ENCODE peak calls at places on chromosomes 2 and 18, in eight cellular contexts. One of them, this sample, is unnamed.

GRCh38 chr2:168192839-168193616 is 54.4 kb downstream of the STK39 start:
- DNase-seq in caudate nucleus: no peak
- DNase-seq in amygdala: no peak
- DNase-seq in RCC 7860: peak
- DNase-seq in SHP77: no peak
- DNase-seq in CD8-positive, alpha-beta memory T cell: peak
- DNase-seq in activated effector memory CD4-positive, alpha-beta T cell treated with anti-CD3 and anti-CD28 coated beads, Interleukin-2, amount 50 U/mL, for 16 hours: peak
- DNase-seq in GM19239: no peak
- DNase-seq in this sample: no peak

GRCh38 chr2:176553685-176554106 is 284.5 kb downstream of the MTX2 start:
- DNase-seq in caudate nucleus: peak
- DNase-seq in amygdala: peak
- DNase-seq in RCC 7860: peak
- DNase-seq in SHP77: peak
- DNase-seq in CD8-positive, alpha-beta memory T cell: peak
- DNase-seq in activated effector memory CD4-positive, alpha-beta T cell treated with anti-CD3 and anti-CD28 coated beads, Interleukin-2, amount 50 U/mL, for 16 hours: peak
- DNase-seq in GM19239: no peak
- DNase-seq in this sample: peak

GRCh38 chr2:126856403-126856802 is 42.3 kb upstream of the TEX51 start:
- DNase-seq in caudate nucleus: no peak
- DNase-seq in amygdala: no peak
- DNase-seq in RCC 7860: no peak
- DNase-seq in SHP77: no peak
- DNase-seq in CD8-positive, alpha-beta memory T cell: no peak
- DNase-seq in activated effector memory CD4-positive, alpha-beta T cell treated with anti-CD3 and anti-CD28 coated beads, Interleukin-2, amount 50 U/mL, for 16 hours: no peak
- DNase-seq in GM19239: no peak
- DNase-seq in this sample: no peak

GRCh38 chr2:128714285-128714684 is 395.6 kb upstream of the HS6ST1 start:
- DNase-seq in caudate nucleus: no peak
- DNase-seq in amygdala: no peak
- DNase-seq in RCC 7860: no peak
- DNase-seq in SHP77: no peak
- DNase-seq in CD8-positive, alpha-beta memory T cell: no peak
- DNase-seq in activated effector memory CD4-positive, alpha-beta T cell treated with anti-CD3 and anti-CD28 coated beads, Interleukin-2, amount 50 U/mL, for 16 hours: no peak
- DNase-seq in GM19239: no peak
- DNase-seq in this sample: no peak

GRCh38 chr2:217305882-217306281 is 446.0 kb upstream of the TNP1 start:
- DNase-seq in caudate nucleus: no peak
- DNase-seq in amygdala: no peak
- DNase-seq in RCC 7860: no peak
- DNase-seq in SHP77: no peak
- DNase-seq in CD8-positive, alpha-beta memory T cell: no peak
- DNase-seq in activated effector memory CD4-positive, alpha-beta T cell treated with anti-CD3 and anti-CD28 coated beads, Interleukin-2, amount 50 U/mL, for 16 hours: no peak
- DNase-seq in GM19239: no peak
- DNase-seq in this sample: no peak

GRCh38 chr2:190794466-190795184 is 86.0 kb upstream of the GLS start:
- DNase-seq in caudate nucleus: no peak
- DNase-seq in amygdala: no peak
- DNase-seq in RCC 7860: peak
- DNase-seq in SHP77: no peak
- DNase-seq in CD8-positive, alpha-beta memory T cell: no peak
- DNase-seq in activated effector memory CD4-positive, alpha-beta T cell treated with anti-CD3 and anti-CD28 coated beads, Interleukin-2, amount 50 U/mL, for 16 hours: no peak
- DNase-seq in GM19239: no peak
- DNase-seq in this sample: no peak

GRCh38 chr2:179020156-179020750 is 29.7 kb downstream of the CCDC141 start:
- DNase-seq in caudate nucleus: no peak
- DNase-seq in amygdala: no peak
- DNase-seq in RCC 7860: no peak
- DNase-seq in SHP77: no peak
- DNase-seq in CD8-positive, alpha-beta memory T cell: no peak
- DNase-seq in activated effector memory CD4-positive, alpha-beta T cell treated with anti-CD3 and anti-CD28 coated beads, Interleukin-2, amount 50 U/mL, for 16 hours: peak
- DNase-seq in GM19239: peak
- DNase-seq in this sample: no peak

GRCh38 chr18:41870817-41871216 is 84.2 kb upstream of the PIK3C3 start:
- DNase-seq in caudate nucleus: no peak
- DNase-seq in amygdala: no peak
- DNase-seq in RCC 7860: no peak
- DNase-seq in SHP77: no peak
- DNase-seq in CD8-positive, alpha-beta memory T cell: no peak
- DNase-seq in activated effector memory CD4-positive, alpha-beta T cell treated with anti-CD3 and anti-CD28 coated beads, Interleukin-2, amount 50 U/mL, for 16 hours: no peak
- DNase-seq in GM19239: no peak
- DNase-seq in this sample: no peak

GRCh38 chr2:43349944-43350343 is 123.5 kb upstream of the ZFP36L2 start:
- DNase-seq in caudate nucleus: no peak
- DNase-seq in amygdala: no peak
- DNase-seq in RCC 7860: no peak
- DNase-seq in SHP77: peak
- DNase-seq in CD8-positive, alpha-beta memory T cell: no peak
- DNase-seq in activated effector memory CD4-positive, alpha-beta T cell treated with anti-CD3 and anti-CD28 coated beads, Interleukin-2, amount 50 U/mL, for 16 hours: no peak
- DNase-seq in GM19239: no peak
- DNase-seq in this sample: no peak

GRCh38 chr2:105875241-105875640 is 130.5 kb downstream of the NCK2 start:
- DNase-seq in caudate nucleus: no peak
- DNase-seq in amygdala: no peak
- DNase-seq in RCC 7860: no peak
- DNase-seq in SHP77: peak
- DNase-seq in CD8-positive, alpha-beta memory T cell: no peak
- DNase-seq in activated effector memory CD4-positive, alpha-beta T cell treated with anti-CD3 and anti-CD28 coated beads, Interleukin-2, amount 50 U/mL, for 16 hours: no peak
- DNase-seq in GM19239: no peak
- DNase-seq in this sample: no peak

GRCh38 chr2:153870308-153870707 is 1.4 kb upstream of the GALNT13 start:
- DNase-seq in caudate nucleus: no peak
- DNase-seq in amygdala: no peak
- DNase-seq in RCC 7860: no peak
- DNase-seq in SHP77: peak
- DNase-seq in CD8-positive, alpha-beta memory T cell: no peak
- DNase-seq in activated effector memory CD4-positive, alpha-beta T cell treated with anti-CD3 and anti-CD28 coated beads, Interleukin-2, amount 50 U/mL, for 16 hours: no peak
- DNase-seq in GM19239: no peak
- DNase-seq in this sample: no peak

GRCh38 chr2:148922776-148923175 is 47.7 kb downstream of the KIF5C start:
- DNase-seq in caudate nucleus: no peak
- DNase-seq in amygdala: no peak
- DNase-seq in RCC 7860: no peak
- DNase-seq in SHP77: no peak
- DNase-seq in CD8-positive, alpha-beta memory T cell: no peak
- DNase-seq in activated effector memory CD4-positive, alpha-beta T cell treated with anti-CD3 and anti-CD28 coated beads, Interleukin-2, amount 50 U/mL, for 16 hours: no peak
- DNase-seq in GM19239: no peak
- DNase-seq in this sample: no peak

GRCh38 chr2:127208313-127208712 is 11.8 kb downstream of the CYP27C1 start:
- DNase-seq in caudate nucleus: no peak
- DNase-seq in amygdala: no peak
- DNase-seq in RCC 7860: no peak
- DNase-seq in SHP77: peak
- DNase-seq in CD8-positive, alpha-beta memory T cell: no peak
- DNase-seq in activated effector memory CD4-positive, alpha-beta T cell treated with anti-CD3 and anti-CD28 coated beads, Interleukin-2, amount 50 U/mL, for 16 hours: no peak
- DNase-seq in GM19239: no peak
- DNase-seq in this sample: no peak

GRCh38 chr2:198376677-198377076 is 572.3 kb downstream of the PLCL1 start:
- DNase-seq in caudate nucleus: no peak
- DNase-seq in amygdala: no peak
- DNase-seq in RCC 7860: peak
- DNase-seq in SHP77: no peak
- DNase-seq in CD8-positive, alpha-beta memory T cell: no peak
- DNase-seq in activated effector memory CD4-positive, alpha-beta T cell treated with anti-CD3 and anti-CD28 coated beads, Interleukin-2, amount 50 U/mL, for 16 hours: no peak
- DNase-seq in GM19239: no peak
- DNase-seq in this sample: no peak

GRCh38 chr2:122358729-122359128 is 603.3 kb downstream of the TSN start:
- DNase-seq in caudate nucleus: no peak
- DNase-seq in amygdala: no peak
- DNase-seq in RCC 7860: no peak
- DNase-seq in SHP77: no peak
- DNase-seq in CD8-positive, alpha-beta memory T cell: no peak
- DNase-seq in activated effector memory CD4-positive, alpha-beta T cell treated with anti-CD3 and anti-CD28 coated beads, Interleukin-2, amount 50 U/mL, for 16 hours: no peak
- DNase-seq in GM19239: no peak
- DNase-seq in this sample: no peak

GRCh38 chr2:234478121-234478858 is 18.6 kb downstream of the ARL4C start:
- DNase-seq in caudate nucleus: no peak
- DNase-seq in amygdala: no peak
- DNase-seq in RCC 7860: no peak
- DNase-seq in SHP77: no peak
- DNase-seq in CD8-positive, alpha-beta memory T cell: no peak
- DNase-seq in activated effector memory CD4-positive, alpha-beta T cell treated with anti-CD3 and anti-CD28 coated beads, Interleukin-2, amount 50 U/mL, for 16 hours: peak
- DNase-seq in GM19239: no peak
- DNase-seq in this sample: no peak

GRCh38 chr2:196464311-196464710 is 175.2 kb upstream of the CCDC150 start:
- DNase-seq in caudate nucleus: no peak
- DNase-seq in amygdala: no peak
- DNase-seq in RCC 7860: no peak
- DNase-seq in SHP77: no peak
- DNase-seq in CD8-positive, alpha-beta memory T cell: no peak
- DNase-seq in activated effector memory CD4-positive, alpha-beta T cell treated with anti-CD3 and anti-CD28 coated beads, Interleukin-2, amount 50 U/mL, for 16 hours: no peak
- DNase-seq in GM19239: no peak
- DNase-seq in this sample: no peak